ENCODE peak calls at places on chromosome 7, in eight cellular contexts. Z is glutamatergic neuron, R is PC-3, C is GM10248, H is A549, L is fibroblast of mammary gland, D is epithelial cell of esophagus, W is GM20000. F is an unnamed sample.

GRCh38 chr7:70325509-70326101 is 727.3 kb downstream of the AUTS2 start:
- DNase-seq in L (peak), C (no peak), H (no peak), D (peak), Z (peak), R (no peak), W (no peak), F (peak)

GRCh38 chr7:2109251-2109935 is 123.4 kb downstream of the MAD1L1 start:
- DNase-seq in H (no peak), Z (no peak), C (no peak), L (no peak), R (no peak), W (no peak), D (no peak), F (no peak)

GRCh38 chr7:151051108-151051507 is 2.8 kb downstream of the ASIC3 start:
- DNase-seq in Z (peak), C (no peak), W (no peak), H (no peak), R (no peak), L (peak), D (peak), F (peak)

GRCh38 chr7:22920664-22921063 is 93.3 kb downstream of the HYCC1 start:
- DNase-seq in C (no peak), H (no peak), L (peak), D (peak), R (peak), Z (no peak), W (no peak), F (no peak)

GRCh38 chr7:48087349-48087748 is 1.7 kb upstream of the UPP1 start:
- DNase-seq in Z (no peak), L (peak), C (no peak), H (no peak), D (peak), R (peak), W (no peak), F (peak)

GRCh38 chr7:100516135-100516812 is 22.7 kb upstream of the AGFG2 start:
- DNase-seq in Z (no peak), C (peak), H (no peak), L (peak), R (no peak), D (no peak), W (peak), F (peak)

GRCh38 chr7:117061751-117062150 is 108.5 kb downstream of the ST7 start:
- DNase-seq in Z (no peak), W (no peak), D (peak), H (no peak), C (no peak), R (peak), L (peak), F (no peak)

GRCh38 chr7:127393370-127394058 is 1.0 kb upstream of the ZNF800 start:
- DNase-seq in L (no peak), H (no peak), R (no peak), C (no peak), Z (no peak), D (no peak), W (no peak), F (no peak)

GRCh38 chr7:2716906-2717292 is 28.9 kb downstream of the AMZ1 start:
- DNase-seq in W (no peak), L (no peak), D (no peak), H (no peak), Z (no peak), R (no peak), C (no peak), F (no peak)

GRCh38 chr7:424961-425793 is 94.5 kb downstream of the PDGFA start:
- DNase-seq in D (no peak), Z (no peak), W (no peak), C (no peak), L (peak), H (no peak), R (no peak), F (no peak)

GRCh38 chr7:7335215-7335614 is 152.9 kb downstream of the C1GALT1 start:
- DNase-seq in Z (no peak), L (peak), D (no peak), C (no peak), R (no peak), W (no peak), H (no peak), F (no peak)

GRCh38 chr7:192035-192649 is at the start of gene FAM20C:
- DNase-seq in D (peak), R (peak), H (peak), W (no peak), Z (peak), C (no peak), L (peak), F (peak)

GRCh38 chr7:139855498-139856270 is 26.6 kb downstream of the TBXAS1 start:
- DNase-seq in L (no peak), D (no peak), C (peak), Z (no peak), R (no peak), W (peak), H (no peak), F (peak)

GRCh38 chr7:149050941-149051340 is 22.6 kb upstream of the PDIA4 start:
- DNase-seq in W (no peak), H (no peak), Z (no peak), R (no peak), L (peak), D (peak), C (no peak), F (no peak)

GRCh38 chr7:40583653-40584424 is 449.0 kb downstream of the SUGCT start:
- DNase-seq in W (no peak), D (peak), H (no peak), R (no peak), Z (no peak), L (peak), C (no peak), F (no peak)

GRCh38 chr7:14040528-14040927 is 51.1 kb upstream of the ETV1 start:
- DNase-seq in R (no peak), Z (no peak), C (no peak), D (no peak), L (no peak), H (no peak), W (no peak), F (no peak)

GRCh38 chr7:42144253-42145002 is 92.6 kb downstream of the GLI3 start:
- DNase-seq in H (no peak), L (peak), D (no peak), W (no peak), Z (no peak), R (no peak), C (no peak), F (peak)

GRCh38 chr7:140416560-140416959 is 12.7 kb downstream of the RAB19 start:
- DNase-seq in C (no peak), R (no peak), H (no peak), L (no peak), W (no peak), D (no peak), Z (no peak), F (no peak)

GRCh38 chr7:50307368-50308012 is 3.0 kb downstream of the IKZF1 start:
- DNase-seq in R (no peak), H (no peak), L (no peak), D (no peak), C (no peak), Z (no peak), W (peak), F (no peak)

GRCh38 chr7:112422842-112423496 is 27.3 kb upstream of the IFRD1 start:
- DNase-seq in R (peak), W (peak), C (no peak), D (peak), L (peak), Z (peak), H (peak), F (peak)

GRCh38 chr7:91940171-91940570 is 491 bp upstream of the AKAP9 start:
- DNase-seq in C (peak), Z (no peak), H (peak), L (peak), R (peak), W (peak), D (peak), F (peak)

GRCh38 chr7:156559001-156559400 is 81.6 kb upstream of the RNF32 start:
- DNase-seq in D (no peak), W (no peak), L (no peak), H (no peak), Z (no peak), C (no peak), R (no peak), F (no peak)

GRCh38 chr7:129271500-129272355 is 46.9 kb downstream of the AHCYL2 start:
- DNase-seq in R (peak), C (peak), H (peak), Z (peak), D (peak), W (peak), L (peak), F (peak)
- TF ChIP-seq CTCF in R (peak), C (peak), H (peak), Z (peak), D (peak), W (peak), L (peak), F (peak)

GRCh38 chr7:132161976-132162375 is 414.3 kb downstream of the PLXNA4 start:
- DNase-seq in C (no peak), L (no peak), H (no peak), R (no peak), Z (no peak), D (no peak), W (no peak), F (no peak)

GRCh38 chr7:132164558-132165130 is 411.6 kb downstream of the PLXNA4 start:
- DNase-seq in R (no peak), L (no peak), C (no peak), D (no peak), W (no peak), Z (no peak), H (no peak), F (no peak)

GRCh38 chr7:132161231-132161915 is 414.9 kb downstream of the PLXNA4 start:
- DNase-seq in D (no peak), C (no peak), R (no peak), Z (no peak), H (no peak), L (no peak), W (no peak), F (peak)

GRCh38 chr7:132160525-132161230 is 415.6 kb downstream of the PLXNA4 start:
- DNase-seq in R (no peak), W (no peak), C (no peak), H (no peak), Z (no peak), L (no peak), D (no peak), F (no peak)

DNA sequence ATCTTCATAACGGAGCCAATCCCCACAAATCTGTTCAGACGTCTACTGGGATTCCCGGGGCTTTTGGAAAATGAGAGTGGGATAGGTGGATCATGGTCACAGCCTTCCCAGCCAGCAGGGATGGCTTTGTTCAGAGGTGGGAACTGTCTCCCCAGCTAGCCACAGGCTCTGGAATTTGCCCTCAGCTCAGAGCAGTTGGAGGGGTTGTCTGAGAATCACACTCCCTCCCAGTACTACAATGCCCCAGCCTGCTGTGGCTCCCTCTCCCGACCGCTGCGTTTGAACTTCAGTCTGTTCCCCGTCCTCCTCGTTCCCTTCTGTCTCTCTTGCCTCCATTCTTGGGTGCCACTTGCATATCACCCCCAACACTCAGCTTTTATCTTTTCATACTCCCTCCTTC is 413.5 kb downstream of the PLXNA4 start:
- DNase-seq in Z (no peak), R (no peak), L (no peak), C (no peak), W (no peak), H (no peak), D (no peak), F (no peak)
- TF ChIP-seq CTCF in Z (no peak), R (no peak), L (no peak), C (no peak), W (no peak), H (no peak), D (no peak), F (no peak)

GRCh38 chr7:66502230-66503035 is 126.2 kb upstream of the KCTD7 start:
- DNase-seq in W (no peak), D (no peak), C (no peak), Z (no peak), L (no peak), H (no peak), R (no peak), F (no peak)
- TF ChIP-seq CTCF in W (no peak), D (no peak), C (no peak), Z (no peak), L (no peak), H (no peak), R (peak), F (peak)

GRCh38 chr7:66140924-66141323 is 26.3 kb downstream of the CRCP start:
- DNase-seq in L (peak), Z (peak), H (no peak), C (no peak), W (no peak), D (peak), R (peak), F (peak)
- TF ChIP-seq CTCF in L (peak), Z (peak), H (peak), C (no peak), W (no peak), D (peak), R (peak), F (peak)

GRCh38 chr7:20164420-20165145 is 52.6 kb downstream of the MACC1 start:
- DNase-seq in H (no peak), R (no peak), D (no peak), Z (no peak), L (peak), W (no peak), C (no peak), F (peak)
- TF ChIP-seq CTCF in H (no peak), R (no peak), D (no peak), Z (no peak), L (no peak), W (no peak), C (no peak), F (no peak)

GRCh38 chr7:120805636-120806388 is 52.1 kb downstream of the TSPAN12 start:
- DNase-seq in W (peak), Z (peak), C (peak), R (peak), H (peak), D (peak), L (peak), F (peak)
- TF ChIP-seq CTCF in W (peak), Z (peak), C (peak), R (peak), H (peak), D (peak), L (peak), F (peak)

DNA sequence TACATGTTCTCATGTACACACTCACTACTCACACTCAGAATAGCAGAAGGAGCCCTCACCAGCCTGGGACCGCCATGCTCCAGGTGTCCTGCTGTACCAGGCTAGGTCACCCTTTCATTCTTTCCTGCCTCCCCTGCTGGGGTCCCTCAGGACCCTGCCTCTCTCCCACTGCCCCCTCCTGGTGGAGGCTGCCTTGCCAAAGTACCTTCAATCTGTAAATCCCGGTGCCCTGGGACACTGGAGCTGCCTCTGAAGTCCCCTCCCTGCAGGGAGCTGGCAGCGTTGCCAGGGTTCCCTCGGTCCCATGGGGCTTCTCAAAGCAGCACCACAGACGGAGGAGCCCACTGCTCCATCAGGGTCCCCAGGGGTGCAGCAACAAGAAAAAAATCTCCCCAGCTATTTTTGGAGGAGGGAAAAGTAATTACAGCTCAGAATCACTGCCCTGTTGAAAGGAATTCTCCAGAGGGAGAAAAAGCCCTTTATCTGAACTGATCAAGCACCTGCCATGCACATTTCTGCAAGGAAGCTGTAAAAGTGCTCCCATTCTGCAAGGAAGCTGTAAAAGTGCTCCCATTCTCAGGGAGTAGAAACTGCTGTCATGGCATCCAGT is 259.9 kb downstream of the PTPRN2 start:
- DNase-seq in R (no peak), Z (no peak), D (no peak), L (no peak), W (no peak), H (no peak), C (no peak), F (no peak)
- TF ChIP-seq CTCF in R (no peak), Z (no peak), D (no peak), L (no peak), W (no peak), H (no peak), C (no peak), F (no peak)

DNA sequence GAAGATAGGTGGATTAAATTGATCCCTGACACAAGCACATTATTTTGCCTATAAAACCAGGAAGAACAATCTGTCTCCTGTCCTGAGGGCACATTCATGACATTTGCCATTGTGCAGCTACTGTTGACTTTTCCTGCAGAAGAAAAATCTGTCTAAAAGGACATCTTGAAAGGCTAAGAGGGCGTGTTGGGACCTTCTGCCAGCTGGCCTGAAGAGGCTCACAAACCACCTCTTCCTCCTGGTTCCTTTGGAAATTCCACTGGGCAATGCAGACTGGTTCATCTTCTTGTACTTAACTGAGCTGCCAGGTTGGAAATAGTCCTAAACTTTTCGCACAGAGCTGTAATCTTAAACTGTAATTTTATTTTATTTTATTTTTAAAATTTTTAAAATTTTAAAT is 35.7 kb upstream of the PIP start:
- DNase-seq in D (no peak), W (no peak), C (no peak), R (no peak), Z (no peak), L (no peak), H (no peak), F (no peak)
- TF ChIP-seq CTCF in D (no peak), W (no peak), C (no peak), R (no peak), Z (no peak), L (no peak), H (no peak), F (no peak)

F was measured in fibroblast of pulmonary artery.